ENCODE peak calls at places on chromosomes 5 and 9, in ten cellular contexts. D, R, B, W, Y, H, L, N, M and S are unnamed samples. For H3K4me1, the result is how much of the 10 kb centered on the place peaks cover.

GRCh38 chr9:73183917-73184861 is 32.5 kb downstream of the ANXA1 start:
- DNase-seq in B (no peak), L (peak), H (peak), W (no peak), N (no peak), R (no peak), D (peak), M (no peak), Y (no peak), S (no peak)

GRCh38 chr5:67050125-67050524 is 146.5 kb downstream of the CD180 start:
- DNase-seq in Y (no peak), W (no peak), L (no peak), D (no peak), M (no peak), H (no peak), R (no peak), B (no peak), N (no peak), S (no peak)

GRCh38 chr9:107899961-107900330 is 410.4 kb upstream of the KLF4 start:
- DNase-seq in L (no peak), H (no peak), M (no peak), W (no peak), R (no peak), N (no peak), Y (no peak), B (no peak), D (no peak), S (no peak)

GRCh38 chr5:145825751-145826180 is 9.4 kb downstream of the PRELID2 start:
- DNase-seq in N (no peak), W (no peak), B (no peak), Y (no peak), M (peak), R (no peak), D (peak), L (peak), H (peak), S (no peak)

GRCh38 chr9:38083858-38084555 is 15.0 kb upstream of the SHB start:
- DNase-seq in H (no peak), D (no peak), L (no peak), N (no peak), M (no peak), W (peak), Y (peak), B (no peak), R (no peak), S (no peak)

GRCh38 chr5:84603557-84604185 is 219.0 kb upstream of the EDIL3 start:
- DNase-seq in N (peak), M (no peak), R (peak), D (peak), Y (no peak), L (no peak), W (no peak), B (no peak), H (no peak), S (no peak)

GRCh38 chr5:83029-83428 is 8.9 kb upstream of the PLEKHG4B start:
- DNase-seq in W (no peak), M (no peak), L (no peak), R (no peak), H (no peak), D (no peak), N (no peak), B (no peak), Y (no peak), S (no peak)

GRCh38 chr5:1068204-1068894 is 43.5 kb downstream of the SLC12A7 start:
- DNase-seq in R (peak), L (no peak), N (peak), H (no peak), W (no peak), D (no peak), M (no peak), B (no peak), Y (no peak), S (no peak)

GRCh38 chr9:97628668-97629067 is 4.5 kb downstream of the TSTD2 start:
- DNase-seq in H (peak), Y (no peak), L (peak), D (no peak), N (no peak), R (no peak), W (no peak), B (no peak), M (no peak), S (no peak)

GRCh38 chr5:68711311-68712200 is 382.3 kb upstream of the SLC30A5 start:
- DNase-seq in D (no peak), Y (no peak), R (no peak), H (no peak), W (no peak), L (no peak), N (no peak), B (no peak), M (no peak), S (no peak)

GRCh38 chr9:116941266-116941665 is 254.2 kb downstream of the TRIM32 start:
- DNase-seq in N (no peak), M (no peak), D (no peak), L (no peak), B (no peak), Y (no peak), H (no peak), R (no peak), W (no peak), S (no peak)

GRCh38 chr5:127028822-127029457 is 1.4 kb downstream of the MARCHF3 start:
- DNase-seq in R (peak), H (peak), M (no peak), B (peak), Y (no peak), W (no peak), D (peak), L (no peak), N (no peak), S (no peak)

GRCh38 chr5:169695919-169696490 is 58.9 kb downstream of the DOCK2 start:
- DNase-seq in B (no peak), Y (no peak), M (peak), N (no peak), H (no peak), W (no peak), D (peak), L (no peak), R (no peak), S (no peak)

GRCh38 chr5:175129121-175129520 is 314.9 kb downstream of the DRD1 start:
- DNase-seq in Y (no peak), L (no peak), B (no peak), M (no peak), N (no peak), H (no peak), W (no peak), R (no peak), D (no peak), S (no peak)

GRCh38 chr9:34457266-34458012 is 931 bp downstream of the FAM219A start:
- DNase-seq in Y (peak), B (peak), N (peak), L (peak), W (peak), H (peak), D (peak), R (peak), M (peak), S (peak)

GRCh38 chr9:34459356-34459755 is 751 bp downstream of the DNAI1 start:
- DNase-seq in N (no peak), B (no peak), Y (no peak), R (no peak), L (no peak), D (no peak), M (no peak), H (no peak), W (no peak), S (no peak)

GRCh38 chr9:34456746-34457145 is 1.6 kb downstream of the FAM219A start:
- DNase-seq in W (no peak), H (no peak), B (no peak), M (no peak), Y (no peak), D (no peak), L (no peak), N (no peak), R (no peak), S (no peak)

GRCh38 chr9:34458967-34459355 is 356 bp downstream of the DNAI1 start:
- DNase-seq in W (peak), R (peak), D (no peak), L (peak), Y (no peak), H (no peak), B (no peak), N (no peak), M (peak), S (no peak)

GRCh38 chr9:34458013-34458966 is at the start of the genes DNAI1 and FAM219A:
- DNase-seq in Y (peak), M (peak), R (peak), D (peak), B (peak), L (peak), N (peak), W (peak), H (peak), S (peak)
- TF ChIP-seq CTCF in Y (no peak), M (no peak), R (no peak), D (no peak), B (no peak), L (no peak), N (no peak), W (no peak), H (no peak), S (no peak)

GRCh38 chr9:92736816-92737606 is 27.6 kb downstream of the BICD2 start:
- DNase-seq in D (peak), M (no peak), W (no peak), R (peak), H (no peak), L (no peak), Y (no peak), B (no peak), N (no peak), S (no peak)
- H3K4me1 ChIP-seq in D (under half), M (under half), W (half or more), R (under half), H (under half), L (under half), Y (half or more), B (under half), N (under half), S (under half)

DNA sequence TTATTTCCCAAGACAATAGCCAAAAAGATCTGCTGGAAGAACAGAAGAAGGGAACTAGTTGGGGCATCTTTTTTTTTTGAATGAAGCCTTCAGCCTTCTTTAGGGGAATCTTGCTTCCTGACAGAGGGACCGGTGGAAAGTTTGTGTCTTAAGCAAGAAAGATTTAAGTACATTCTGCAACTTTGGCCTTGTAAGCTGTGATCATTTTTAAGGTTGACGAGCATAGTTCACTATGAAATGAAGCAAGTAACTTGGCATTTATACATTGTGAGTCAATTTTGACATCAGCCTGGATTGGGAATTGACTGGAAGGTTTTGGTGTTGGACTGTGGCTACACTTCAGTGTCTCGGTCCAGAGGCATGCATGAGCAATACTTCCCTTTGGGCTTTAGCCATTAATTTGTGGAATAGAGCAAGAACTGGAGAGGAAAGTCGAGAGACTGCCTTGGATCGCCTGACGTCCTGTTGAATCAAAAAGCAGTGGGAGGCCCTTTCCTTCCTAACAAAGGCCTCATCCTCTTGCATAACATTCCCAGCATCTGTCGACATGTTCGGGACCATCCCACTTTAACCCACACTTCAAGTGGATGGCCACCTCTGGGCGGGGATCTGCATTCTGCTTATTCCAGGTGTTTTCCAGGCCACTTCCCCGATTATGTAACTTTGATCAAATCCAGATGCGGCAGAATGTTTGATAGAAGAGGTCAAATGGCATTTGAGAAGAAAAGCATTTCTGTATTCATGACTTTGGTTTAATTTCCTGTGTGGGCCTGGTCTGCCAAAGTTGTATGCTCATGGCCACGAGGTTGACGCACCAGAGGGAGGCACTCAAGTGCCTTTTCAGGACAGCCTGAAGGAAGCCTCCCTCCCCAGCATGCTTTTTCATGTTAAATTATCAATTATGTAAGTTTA is 12.5 kb downstream of the ABL1 start:
- DNase-seq in M (peak), H (no peak), B (no peak), D (peak), Y (peak), N (peak), W (peak), R (peak), L (peak), S (no peak)
- TF ChIP-seq CTCF in M (peak), H (peak), B (no peak), D (peak), Y (no peak), N (no peak), W (no peak), R (no peak), L (no peak), S (no peak)

GRCh38 chr9:93134018-93134739 is at the start of gene NINJ1:
- DNase-seq in B (peak), Y (peak), M (peak), W (peak), N (peak), L (peak), D (peak), R (peak), H (peak), S (peak)
- H3K4me1 ChIP-seq in B (under half), Y (half or more), M (under half), W (half or more), N (under half), L (under half), D (under half), R (half or more), H (under half), S (under half)

GRCh38 chr5:112551437-112552018 is 132.5 kb upstream of the EPB41L4A start:
- DNase-seq in N (no peak), R (peak), H (peak), B (peak), M (peak), D (peak), W (no peak), Y (no peak), L (peak), S (no peak)
- TF ChIP-seq CTCF in N (peak), R (peak), H (peak), B (peak), M (peak), D (peak), W (peak), Y (peak), L (peak), S (peak)

GRCh38 chr5:134432677-134433359 is 21.1 kb upstream of the CDKN2AIPNL start:
- DNase-seq in N (no peak), R (no peak), M (no peak), D (peak), Y (no peak), B (no peak), H (no peak), W (no peak), L (no peak), S (no peak)

GRCh38 chr5:134437340-134438267 is 25.9 kb upstream of the CDKN2AIPNL start:
- DNase-seq in B (no peak), Y (no peak), L (no peak), W (no peak), M (no peak), R (no peak), H (no peak), D (peak), N (no peak), S (no peak)

GRCh38 chr5:134438268-134438622 is 26.6 kb upstream of the CDKN2AIPNL start:
- DNase-seq in D (peak), Y (no peak), B (no peak), R (no peak), L (no peak), M (no peak), H (no peak), N (no peak), W (no peak), S (no peak)

GRCh38 chr5:134436523-134437339 is 25.1 kb upstream of the CDKN2AIPNL start:
- DNase-seq in D (peak), W (peak), H (peak), B (peak), N (peak), L (no peak), Y (peak), R (peak), M (peak), S (peak)

DNA sequence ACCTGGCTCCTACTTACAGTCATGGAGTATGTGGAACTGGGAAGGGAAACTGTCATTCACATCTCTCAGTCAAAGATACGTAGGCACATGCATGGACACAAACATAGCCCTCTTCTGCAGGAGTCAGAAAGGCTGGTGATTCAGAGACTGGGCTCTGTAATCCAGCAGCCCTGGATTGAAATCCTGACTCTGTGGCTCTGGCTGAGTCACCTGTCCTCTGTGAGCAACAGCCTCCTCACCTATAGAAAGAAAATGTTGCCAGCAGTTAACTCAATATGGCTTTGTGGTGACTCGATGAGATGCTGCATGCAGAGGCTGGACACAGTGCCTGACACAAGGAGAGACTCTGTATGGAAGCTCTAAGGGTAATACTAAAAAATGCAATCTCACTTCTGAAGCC is 23.8 kb upstream of the CDKN2AIPNL start:
- DNase-seq in D (peak), W (no peak), R (no peak), Y (no peak), H (no peak), N (no peak), L (no peak), M (no peak), B (no peak), S (no peak)
- H3K4me1 ChIP-seq in D (under half), W (under half), R (under half), Y (under half), H (under half), N (under half), L (under half), M (half or more), B (under half), S (under half)

GRCh38 chr9:29290519-29290918 is 1717.2 kb upstream of the C9orf72 start:
- DNase-seq in N (no peak), L (no peak), W (no peak), R (no peak), M (no peak), Y (no peak), H (no peak), D (no peak), B (no peak), S (no peak)

GRCh38 chr9:29289365-29289764 is 1716.1 kb upstream of the C9orf72 start:
- DNase-seq in B (no peak), W (no peak), N (no peak), M (no peak), Y (no peak), R (no peak), H (no peak), L (no peak), D (no peak), S (no peak)

DNA sequence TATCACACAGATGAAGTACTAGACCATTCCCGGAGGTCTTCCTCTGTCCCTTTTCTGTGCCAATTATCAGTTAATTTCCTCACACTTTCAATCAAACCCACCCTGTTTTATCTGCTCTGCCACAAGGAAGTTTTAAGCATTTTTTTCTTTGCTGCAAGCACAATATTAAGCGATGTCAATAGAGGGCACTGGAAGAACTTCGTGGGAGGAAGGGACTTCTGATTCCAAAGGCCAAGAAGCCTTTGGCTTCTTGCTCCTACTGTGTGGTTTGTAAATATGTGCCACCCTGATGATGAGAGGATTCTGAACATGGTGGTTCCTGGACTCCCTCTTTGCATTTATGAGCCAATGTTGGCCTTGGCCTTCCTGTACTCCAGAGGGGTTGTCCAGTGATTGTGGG is 1712.5 kb upstream of the C9orf72 start:
- DNase-seq in H (no peak), W (no peak), L (peak), N (no peak), R (no peak), D (no peak), B (no peak), M (no peak), Y (no peak), S (no peak)
- TF ChIP-seq CTCF in H (no peak), W (no peak), L (peak), N (no peak), R (no peak), D (no peak), B (no peak), M (peak), Y (no peak), S (no peak)

GRCh38 chr5:96880402-96881164 is 4.3 kb downstream of the ERAP2 start:
- DNase-seq in Y (no peak), R (no peak), B (no peak), W (no peak), H (no peak), M (no peak), D (peak), N (no peak), L (no peak), S (no peak)
- H3K4me1 ChIP-seq in Y (under half), R (under half), B (under half), W (under half), H (under half), M (under half), D (under half), N (under half), L (under half), S (under half)

DNA sequence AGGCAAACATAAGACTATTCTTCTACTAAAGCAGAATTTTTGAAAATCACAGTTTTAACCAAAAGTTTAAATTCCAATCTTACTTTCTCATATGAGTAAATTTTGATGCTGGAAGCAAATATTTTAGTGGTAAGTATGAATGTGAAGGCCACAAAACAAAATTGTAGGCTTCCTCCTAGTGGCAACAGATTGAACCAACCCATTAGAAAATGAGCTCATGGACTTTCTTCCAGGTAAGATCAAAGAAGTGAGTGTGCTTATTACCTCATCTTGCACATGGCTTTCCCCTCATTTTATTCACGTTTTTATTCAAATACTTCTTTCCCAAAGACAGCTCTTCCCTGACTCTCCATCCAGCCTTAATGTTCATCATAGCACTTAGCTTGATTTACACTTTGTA is 16.5 kb upstream of the RLN2 start:
- DNase-seq in B (no peak), D (peak), L (no peak), W (no peak), Y (no peak), M (no peak), R (no peak), N (no peak), H (no peak), S (no peak)
- TF ChIP-seq CTCF in B (no peak), D (peak), L (no peak), W (no peak), Y (no peak), M (no peak), R (no peak), N (no peak), H (peak), S (no peak)

GRCh38 chr5:157212307-157212706 is 31.7 kb downstream of the ITK start:
- DNase-seq in M (no peak), L (no peak), W (no peak), Y (no peak), D (no peak), B (no peak), H (no peak), R (no peak), N (no peak), S (no peak)
- H3K4me1 ChIP-seq in M (under half), L (under half), W (under half), Y (under half), D (under half), B (under half), H (under half), R (under half), N (under half), S (under half)